ENCODE peak calls at places on chromosomes 12 and 14, in nine cellular contexts. G is hepatocyte, S is left lung, I is RWPE2, J is tibial nerve, C is SK-N-SH, W is heart left ventricle, X is WERI-Rb-1, L is DND-41. M is an unnamed sample.

GRCh38 chr14:72045271-72045670 is 113.0 kb downstream of the RGS6 start:
- DNase-seq in C (no peak), W (no peak), L (no peak), G (no peak), I (no peak), J (no peak), S (no peak), X (no peak), M (no peak)

GRCh38 chr14:34931206-34931605 is 51.6 kb upstream of the SRP54 start:
- DNase-seq in W (no peak), G (no peak), L (no peak), S (no peak), J (no peak), I (no peak), C (no peak), X (no peak), M (no peak)

GRCh38 chr12:57735952-57736742 is 2.4 kb downstream of the AGAP2 start:
- DNase-seq in X (peak; percentile 79), C (peak; percentile 87), J (no peak), I (no peak), S (peak; percentile 66), G (peak; percentile 56), W (peak; percentile 59), L (no peak), M (no peak)

GRCh38 chr12:207804-208203 is 6.2 kb downstream of the SLC6A12 start:
- DNase-seq in I (no peak), S (peak; percentile 43), W (no peak), X (no peak), J (no peak), L (no peak), G (no peak), C (no peak), M (no peak)

GRCh38 chr14:48983355-48983888 is 602.8 kb downstream of the RPS29 start:
- DNase-seq in I (no peak), S (no peak), G (peak; percentile 53), X (no peak), J (no peak), W (no peak), C (no peak), L (no peak), M (no peak)

GRCh38 chr14:54312166-54312801 is 84.5 kb upstream of the CDKN3 start:
- DNase-seq in J (no peak), C (no peak), W (peak; percentile 32), G (peak; percentile 48), S (no peak), I (peak; percentile 95), L (no peak), X (no peak), M (no peak)

GRCh38 chr14:64680013-64680674 is 24.1 kb upstream of the PLEKHG3 start:
- DNase-seq in J (no peak), W (no peak), S (no peak), L (no peak), G (peak; percentile 60), I (peak; percentile 97), C (no peak), X (no peak), M (no peak)

GRCh38 chr14:75689012-75689411 is 28.0 kb downstream of the TTLL5 start:
- DNase-seq in X (no peak), J (no peak), G (no peak), C (no peak), S (no peak), W (peak; percentile 40), I (no peak), L (no peak), M (no peak)

GRCh38 chr14:101350710-101351109 is 210.6 kb upstream of the DIO3 start:
- DNase-seq in W (no peak), I (no peak), S (no peak), C (no peak), G (no peak), L (no peak), X (no peak), J (no peak), M (no peak)

GRCh38 chr12:28872654-28873268 is 276.3 kb upstream of the FAR2 start:
- DNase-seq in G (peak; percentile 63), X (peak; percentile 72), I (no peak), L (peak; percentile 54), S (no peak), J (no peak), W (peak; percentile 25), C (peak; percentile 30), M (peak; percentile 2)

GRCh38 chr14:102063808-102064429 is 22.9 kb downstream of the HSP90AA1 start:
- DNase-seq in S (no peak), C (peak; percentile 22), L (no peak), I (no peak), J (no peak), W (no peak), X (peak; percentile 25), G (no peak), M (no peak)

GRCh38 chr12:54298904-54299303 is 1.9 kb downstream of the NFE2 start:
- DNase-seq in G (no peak), I (no peak), L (no peak), S (no peak), W (no peak), X (no peak), C (no peak), J (no peak), M (no peak)

GRCh38 chr12:81080431-81080983 is 2.6 kb downstream of the ACSS3 start:
- DNase-seq in J (no peak), G (no peak), I (no peak), C (no peak), W (no peak), X (no peak), S (no peak), L (no peak), M (no peak)

GRCh38 chr14:74875941-74876913 is at the start of gene PROX2:
- DNase-seq in W (no peak), S (no peak), X (no peak), G (no peak), J (no peak), L (peak; percentile 11), I (no peak), C (no peak), M (peak; percentile 47)

GRCh38 chr12:1217191-1217949 is 226.3 kb downstream of the ERC1 start:
- DNase-seq in J (no peak), S (no peak), G (no peak), C (peak; percentile 6), I (no peak), L (no peak), W (no peak), X (peak; percentile 23), M (no peak)

GRCh38 chr12:88946377-88946997 is 366.2 kb upstream of the KITLG start:
- DNase-seq in G (no peak), I (no peak), W (peak; percentile 23), C (no peak), X (no peak), S (no peak), J (no peak), L (no peak), M (peak; percentile 11)
- H3K4me3 ChIP-seq in G (no peak overlapping the region), I (no peak overlapping the region), W (no peak overlapping the region), C (no peak overlapping the region), X (no peak overlapping the region), S (no peak overlapping the region), J (no peak overlapping the region), L (no peak overlapping the region), M (no peak overlapping the region)

GRCh38 chr12:129961111-129961510 is 57.3 kb upstream of the TMEM132D start:
- DNase-seq in S (no peak), L (no peak), X (no peak), W (no peak), C (no peak), I (no peak), G (no peak), J (no peak), M (no peak)
- TF ChIP-seq CTCF in S (no peak), L (no peak), X (no peak), W (no peak), C (no peak), I (no peak), G (no peak), J (no peak), M (no peak)

GRCh38 chr12:62540354-62540753 is 73.7 kb downstream of the MON2 start:
- DNase-seq in S (no peak), J (no peak), L (no peak), G (no peak), X (no peak), C (no peak), W (no peak), I (no peak), M (no peak)
- H3K36me3 ChIP-seq in S (peaks cover 85% of the 10 kb centered on the region), J (peaks cover 80% of the 10 kb centered on the region), L (peaks cover 57% of the 10 kb centered on the region), G (no peaks in the 10 kb centered on the region), X (peaks cover 9% of the 10 kb centered on the region), C (peaks cover 58% of the 10 kb centered on the region), W (peaks cover 95% of the 10 kb centered on the region), I (peaks cover 71% of the 10 kb centered on the region), M (no peaks in the 10 kb centered on the region)

GRCh38 chr12:45219621-45220020 is 3.7 kb downstream of the ANO6 start:
- DNase-seq in X (no peak), S (no peak), J (no peak), W (no peak), C (no peak), L (peak; percentile 39), G (no peak), I (no peak), M (no peak)
- H3K4me3 ChIP-seq in X (no peak overlapping the region), S (no peak overlapping the region), J (no peak overlapping the region), W (no peak overlapping the region), C (no peak overlapping the region), L (no peak overlapping the region), G (no peak overlapping the region), I (no peak overlapping the region), M (no peak overlapping the region)

M was measured in GM06990.